ENCODE peak calls at places on chromosome 12, in ten cellular contexts. E is left lung, Z is colonic mucosa, I is brain microvascular endothelial cell, H is left ventricle myocardium inferior, K is tibial artery, R is pancreas, G is body of pancreas, A is lung, T is skeletal muscle cell. M is an unnamed sample.
A peak's percentile ranks its signal among the peaks of the same experiment; 100 is the strongest.

GRCh38 chr12:105100207-105100985 is 7.1 kb upstream of the WASHC4 start:
- DNase-seq in E (no peak), Z (no peak), I (peak; percentile 55), H (no peak), K (no peak), R (no peak), G (no peak), A (no peak), T (no peak), M (no peak)

GRCh38 chr12:39272934-39273770 is 169.8 kb downstream of the KIF21A start:
- DNase-seq in E (no peak), Z (peak; percentile 45), I (peak; percentile 40), H (no peak), K (no peak), R (no peak), G (peak; percentile 25), A (no peak), T (no peak), M (peak; percentile 20)

GRCh38 chr12:109111775-109112491 is 4.5 kb upstream of the ACACB start:
- DNase-seq in E (peak; percentile 50), Z (peak; percentile 85), I (peak; percentile 52), H (peak; percentile 78), K (peak; percentile 78), R (peak; percentile 60), G (peak; percentile 69), A (peak; percentile 59), T (no peak), M (peak; percentile 82)

GRCh38 chr12:118429703-118430383 is 53.5 kb downstream of the SUDS3 start:
- DNase-seq in E (peak; percentile 65), Z (peak; percentile 26), I (no peak), H (no peak), K (no peak), R (no peak), G (no peak), A (peak; percentile 74), T (no peak), M (no peak)

GRCh38 chr12:128268348-128268725 is 1.4 kb downstream of the TMEM132C start:
- DNase-seq in E (no peak), Z (no peak), I (no peak), H (no peak), K (no peak), R (no peak), G (no peak), A (no peak), T (no peak), M (no peak)

GRCh38 chr12:84857809-84858208 is 54.8 kb downstream of the SLC6A15 start:
- DNase-seq in E (no peak), Z (no peak), I (no peak), H (no peak), K (no peak), R (no peak), G (no peak), A (no peak), T (no peak), M (no peak)

GRCh38 chr12:78490841-78491240 is 373.7 kb upstream of the SYT1 start:
- DNase-seq in E (no peak), Z (no peak), I (no peak), H (no peak), K (no peak), R (no peak), G (no peak), A (no peak), T (no peak), M (no peak)

GRCh38 chr12:109244043-109244442 is 65.0 kb downstream of the FOXN4 start:
- DNase-seq in E (no peak), Z (no peak), I (no peak), H (no peak), K (no peak), R (no peak), G (no peak), A (no peak), T (no peak), M (no peak)

DNA sequence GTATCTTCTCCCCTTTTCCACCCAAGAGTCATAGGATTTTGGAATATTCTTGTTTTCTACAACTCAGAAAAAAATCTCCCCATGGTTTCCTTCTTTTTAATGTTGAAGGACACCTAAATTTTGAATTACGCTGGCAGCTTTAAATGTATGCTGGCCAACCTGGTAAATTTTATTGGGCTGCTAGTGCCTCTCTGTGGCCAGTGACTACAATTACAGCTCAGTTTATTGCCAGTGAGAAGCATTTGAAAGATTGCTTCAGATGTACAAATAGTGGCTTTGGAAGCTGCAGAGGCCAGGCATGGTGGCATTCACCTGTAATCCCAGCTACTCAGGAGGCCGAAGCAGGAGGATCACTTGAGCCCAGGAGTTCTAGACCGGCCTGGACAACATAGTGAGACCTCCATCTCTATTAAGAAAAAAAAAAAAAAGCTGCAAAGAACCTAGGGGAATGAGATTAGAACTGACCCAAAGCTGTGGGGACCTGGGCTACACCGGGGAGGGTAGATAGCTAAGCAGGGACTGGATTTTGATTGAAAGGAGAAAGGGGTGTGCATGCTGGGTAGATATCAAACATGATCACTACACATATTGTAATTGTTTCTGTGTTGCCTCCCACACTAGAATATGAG is 7.6 kb upstream of the RAB21 start:
- DNase-seq in E (no peak), Z (peak; percentile 51), I (peak; percentile 38), H (no peak), K (no peak), R (peak; percentile 40), G (peak; percentile 57), A (peak; percentile 32), T (peak; percentile 30), M (peak; percentile 46)
- H3K4me3 ChIP-seq in E (no peak overlapping the region), Z (no peak overlapping the region), I (no peak overlapping the region), H (no peak overlapping the region), K (no peak overlapping the region), R (no peak overlapping the region), G (no peak overlapping the region), A (no peak overlapping the region), T (no peak overlapping the region), M (no peak overlapping the region)

DNA sequence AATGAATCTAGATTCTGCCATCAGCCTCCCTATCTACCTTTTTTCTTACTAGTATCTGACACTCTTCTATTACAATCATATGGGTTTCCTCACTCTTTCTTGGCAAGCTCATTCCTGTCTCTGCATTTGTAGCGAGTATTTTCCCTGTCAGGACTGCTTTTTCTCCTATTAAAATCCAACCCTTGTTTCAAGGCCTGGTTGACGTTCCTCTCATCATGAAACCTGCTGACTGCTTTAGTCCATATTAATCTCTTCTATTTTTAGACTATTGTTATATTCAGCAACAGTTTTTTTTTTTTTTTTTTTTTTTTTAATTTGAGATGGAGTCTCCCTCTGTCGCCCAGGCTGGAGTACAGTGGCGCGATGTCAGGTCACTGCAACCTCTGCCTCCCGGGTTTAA is 16.0 kb downstream of the DIP2B start:
- DNase-seq in E (no peak), Z (no peak), I (no peak), H (no peak), K (no peak), R (no peak), G (no peak), A (no peak), T (no peak), M (no peak)
- H3K4me3 ChIP-seq in E (no peak overlapping the region), Z (no peak overlapping the region), I (no peak overlapping the region), H (peak overlapping the region; percentile 15), K (no peak overlapping the region), R (no peak overlapping the region), G (no peak overlapping the region), A (no peak overlapping the region), T (no peak overlapping the region), M (no peak overlapping the region)

GRCh38 chr12:112978163-112979081 is at the start of gene OAS2:
- DNase-seq in E (peak; percentile 64), Z (peak; percentile 61), I (peak; percentile 48), H (peak; percentile 40), K (peak; percentile 82), R (no peak), G (peak; percentile 42), A (peak; percentile 55), T (no peak), M (peak; percentile 80)

GRCh38 chr12:112974904-112975303 is 3.4 kb upstream of the OAS2 start:
- DNase-seq in E (no peak), Z (no peak), I (no peak), H (no peak), K (no peak), R (no peak), G (no peak), A (no peak), T (no peak), M (no peak)

GRCh38 chr12:112979281-112979680 is 962 bp downstream of the OAS2 start:
- DNase-seq in E (no peak), Z (peak; percentile 30), I (no peak), H (no peak), K (no peak), R (no peak), G (no peak), A (no peak), T (no peak), M (peak; percentile 48)

GRCh38 chr12:112977139-112977538 is 1.2 kb upstream of the OAS2 start:
- DNase-seq in E (no peak), Z (no peak), I (no peak), H (no peak), K (no peak), R (no peak), G (no peak), A (no peak), T (no peak), M (no peak)

DNA sequence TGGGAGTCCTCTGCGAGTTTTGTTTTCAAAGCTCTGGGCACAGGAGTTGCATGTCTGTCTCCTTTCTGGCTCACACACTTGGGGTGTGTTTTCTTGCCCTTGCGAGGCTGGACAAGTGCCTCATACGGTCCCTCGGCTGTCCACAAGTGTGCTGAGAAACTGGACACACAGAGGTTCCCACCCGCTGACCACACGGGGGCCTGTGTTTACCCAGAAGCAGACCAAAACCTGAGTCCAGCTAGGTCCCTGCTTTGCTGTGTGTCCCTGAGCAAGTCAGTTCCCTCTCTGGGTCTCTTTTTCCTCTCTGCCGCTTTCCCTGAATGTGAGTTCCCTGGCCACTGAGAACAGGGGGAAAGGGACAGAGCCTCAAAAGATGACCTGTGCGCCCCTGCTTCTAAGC is 678 bp upstream of the OAS2 start:
- DNase-seq in E (no peak), Z (no peak), I (no peak), H (peak; percentile 27), K (no peak), R (no peak), G (no peak), A (no peak), T (no peak), M (no peak)
- H3K4me3 ChIP-seq in E (peak overlapping the region; percentile 65), Z (peak overlapping the region; percentile 36), I (no peak overlapping the region), H (peak overlapping the region; percentile 69), K (peak overlapping the region; percentile 44), R (peak overlapping the region; percentile 38), G (no peak overlapping the region), A (no peak overlapping the region), T (no peak overlapping the region), M (peak overlapping the region; percentile 32)

GRCh38 chr12:132582582-132583279 is 27.7 kb downstream of the LRCOL1 start:
- DNase-seq in E (no peak), Z (no peak), I (no peak), H (no peak), K (no peak), R (no peak), G (no peak), A (no peak), T (no peak), M (no peak)

GRCh38 chr12:132583311-132583710 is 27.1 kb downstream of the LRCOL1 start:
- DNase-seq in E (no peak), Z (no peak), I (no peak), H (no peak), K (no peak), R (no peak), G (no peak), A (no peak), T (no peak), M (no peak)

GRCh38 chr12:132585177-132585576 is 25.2 kb downstream of the LRCOL1 start:
- DNase-seq in E (no peak), Z (no peak), I (no peak), H (no peak), K (no peak), R (no peak), G (no peak), A (no peak), T (no peak), M (no peak)

GRCh38 chr12:132584472-132584871 is 25.9 kb downstream of the LRCOL1 start:
- DNase-seq in E (no peak), Z (no peak), I (no peak), H (no peak), K (no peak), R (no peak), G (no peak), A (no peak), T (no peak), M (no peak)

GRCh38 chr12:132583736-132584135 is 26.6 kb downstream of the LRCOL1 start:
- DNase-seq in E (no peak), Z (no peak), I (no peak), H (no peak), K (no peak), R (no peak), G (no peak), A (no peak), T (no peak), M (no peak)
- H3K4me3 ChIP-seq in E (no peak overlapping the region), Z (no peak overlapping the region), I (no peak overlapping the region), H (no peak overlapping the region), K (no peak overlapping the region), R (no peak overlapping the region), G (no peak overlapping the region), A (no peak overlapping the region), T (no peak overlapping the region), M (no peak overlapping the region)